ENCODE peak calls at places on chromosomes 6 and 20, in eight cellular contexts. B is T-helper 1 cell, W is NCI-H446 treated with DMSO at 0.1 percent for 48 hours, V is occipital lobe, R is EL, O is transverse colon, E is stomach, I is NCI-H1105. L is an unnamed sample.
A peak's percentile ranks its signal among the peaks of the same experiment; 100 is the strongest.

GRCh38 chr20:49098136-49098535 is 52.0 kb downstream of the CSE1L start:
- DNase-seq in B (no peak), W (no peak), V (no peak), R (no peak), O (no peak), E (no peak), I (no peak), L (no peak)

GRCh38 chr20:19211661-19212523 is 550 bp upstream of the SLC24A3 start:
- DNase-seq in B (no peak), W (no peak), V (no peak), R (peak; percentile 8), O (peak; percentile 19), E (peak; percentile 39), I (peak; percentile 81), L (no peak)

GRCh38 chr6:10954590-10955010 is 67.7 kb downstream of the SYCP2L start:
- DNase-seq in B (peak; percentile 33), W (peak; percentile 54), V (no peak), R (peak; percentile 80), O (peak; percentile 75), E (peak; percentile 75), I (peak; percentile 49), L (peak; percentile 31)

GRCh38 chr20:45823949-45824835 is 2.9 kb downstream of the TNNC2 start:
- DNase-seq in B (peak; percentile 34), W (no peak), V (no peak), R (peak; percentile 33), O (peak; percentile 72), E (peak; percentile 62), I (no peak), L (no peak)

GRCh38 chr6:2616796-2617195 is 133.9 kb downstream of the MYLK4 start:
- DNase-seq in B (no peak), W (no peak), V (no peak), R (peak; percentile 51), O (no peak), E (no peak), I (no peak), L (no peak)

GRCh38 chr20:8646026-8646425 is 422.9 kb upstream of the PLCB4 start:
- DNase-seq in B (no peak), W (peak; percentile 57), V (no peak), R (peak; percentile 80), O (no peak), E (no peak), I (peak; percentile 52), L (no peak)

GRCh38 chr20:38120625-38120988 is 44.5 kb downstream of the TGM2 start:
- DNase-seq in B (no peak), W (no peak), V (no peak), R (no peak), O (no peak), E (no peak), I (no peak), L (no peak)

GRCh38 chr20:33793011-33793931 is 17.9 kb upstream of the CHMP4B start:
- DNase-seq in B (no peak), W (no peak), V (no peak), R (no peak), O (no peak), E (no peak), I (no peak), L (no peak)

GRCh38 chr6:168370310-168370991 is 50.9 kb upstream of the DACT2 start:
- DNase-seq in B (peak; percentile 47), W (no peak), V (no peak), R (no peak), O (peak; percentile 85), E (peak; percentile 84), I (peak; percentile 64), L (no peak)

GRCh38 chr6:162239330-162239729 is 488.2 kb downstream of the PRKN start:
- DNase-seq in B (no peak), W (no peak), V (no peak), R (no peak), O (no peak), E (no peak), I (no peak), L (no peak)

GRCh38 chr6:42341221-42341620 is 110.5 kb downstream of the TRERF1 start:
- DNase-seq in B (no peak), W (no peak), V (no peak), R (no peak), O (no peak), E (no peak), I (no peak), L (no peak)

GRCh38 chr6:39724787-39725631 is at the start of gene KIF6:
- DNase-seq in B (peak; percentile 62), W (peak; percentile 81), V (peak; percentile 96), R (peak; percentile 87), O (peak; percentile 92), E (peak; percentile 94), I (peak; percentile 93), L (peak; percentile 58)

GRCh38 chr6:134123666-134124208 is 71.3 kb upstream of the SLC2A12 start:
- DNase-seq in B (no peak), W (no peak), V (no peak), R (peak; percentile 74), O (no peak), E (no peak), I (peak; percentile 54), L (peak; percentile 7)

GRCh38 chr6:106085984-106086832 is at the start of gene PRDM1:
- DNase-seq in B (peak; percentile 78), W (no peak), V (peak; percentile 28), R (peak; percentile 87), O (peak; percentile 95), E (peak; percentile 92), I (peak; percentile 89), L (peak; percentile 72)

GRCh38 chr6:42369568-42369967 is 82.2 kb downstream of the TRERF1 start:
- DNase-seq in B (no peak), W (no peak), V (no peak), R (no peak), O (peak; percentile 52), E (peak; percentile 59), I (no peak), L (no peak)

GRCh38 chr20:36575066-36575743 is 1.8 kb downstream of the TGIF2 start:
- DNase-seq in B (peak; percentile 10), W (peak; percentile 93), V (no peak), R (peak; percentile 70), O (peak; percentile 53), E (peak; percentile 67), I (peak; percentile 95), L (peak; percentile 45)

GRCh38 chr6:145345094-145345493 is 390.2 kb downstream of the EPM2A start:
- DNase-seq in B (no peak), W (no peak), V (no peak), R (peak; percentile 13), O (no peak), E (no peak), I (no peak), L (no peak)

GRCh38 chr6:15327271-15327670 is 81.4 kb downstream of the JARID2 start:
- DNase-seq in B (peak; percentile 4), W (no peak), V (no peak), R (no peak), O (peak; percentile 50), E (peak; percentile 44), I (no peak), L (no peak)

GRCh38 chr20:25279403-25279802 is 31.5 kb downstream of the PYGB start:
- DNase-seq in B (no peak), W (no peak), V (no peak), R (no peak), O (peak; percentile 16), E (no peak), I (no peak), L (no peak)

GRCh38 chr20:48787861-48788375 is 39.9 kb downstream of the PREX1 start:
- DNase-seq in B (no peak), W (no peak), V (no peak), R (peak; percentile 83), O (no peak), E (no peak), I (no peak), L (no peak)

GRCh38 chr20:49792006-49792405 is 20.6 kb upstream of the SLC9A8 start:
- DNase-seq in B (no peak), W (no peak), V (no peak), R (peak; percentile 52), O (no peak), E (no peak), I (no peak), L (no peak)

GRCh38 chr20:54004397-54004940 is 65.9 kb downstream of the BCAS1 start:
- DNase-seq in B (no peak), W (no peak), V (no peak), R (no peak), O (no peak), E (no peak), I (no peak), L (no peak)

GRCh38 chr6:34912715-34913464 is 23.8 kb downstream of the ANKS1A start:
- DNase-seq in B (no peak), W (no peak), V (no peak), R (peak; percentile 69), O (no peak), E (no peak), I (no peak), L (peak; percentile 60)

L was measured in RCC 7860.